ENCODE peak calls at places on chromosomes 12 and 14, in eight cellular contexts. E is suprapubic skin, L is SJSA1, K is heart left ventricle, X is endothelial cell of umbilical vein, O is tibial nerve, N is cardiac muscle cell, I is mammary epithelial cell. C is an unnamed sample.
A peak's percentile ranks its signal among the peaks of the same experiment; 100 is the strongest.

GRCh38 chr14:96838449-96838848 is 41.3 kb downstream of the VRK1 start:
- DNase-seq in O (no peak), I (no peak), K (no peak), E (no peak), N (no peak), L (no peak), X (no peak), C (no peak)

GRCh38 chr14:104938960-104939359 is 14.3 kb downstream of the PLD4 start:
- DNase-seq in E (no peak), I (no peak), O (no peak), K (no peak), N (no peak), L (no peak), X (no peak), C (no peak)

GRCh38 chr14:91744068-91744480 is 12.2 kb upstream of the CATSPERB start:
- DNase-seq in E (no peak), I (no peak), N (no peak), O (no peak), K (no peak), X (peak; percentile 37), L (no peak), C (no peak)

GRCh38 chr12:75556306-75556899 is 45.0 kb upstream of the KRR1 start:
- DNase-seq in N (no peak), X (no peak), K (no peak), O (no peak), E (no peak), L (no peak), I (no peak), C (no peak)

GRCh38 chr12:110114596-110114995 is 9.6 kb upstream of the IFT81 start:
- DNase-seq in I (no peak), X (no peak), E (no peak), K (no peak), O (no peak), N (no peak), L (no peak), C (peak; percentile 51)

GRCh38 chr12:111010061-111010460 is 89.7 kb upstream of the MYL2 start:
- DNase-seq in N (no peak), K (no peak), X (no peak), E (no peak), I (no peak), O (no peak), L (no peak), C (no peak)

GRCh38 chr12:42448841-42449240 is 122.9 kb downstream of the PPHLN1 start:
- DNase-seq in N (no peak), O (no peak), X (no peak), E (no peak), L (no peak), I (no peak), K (no peak), C (no peak)

GRCh38 chr14:49946320-49947141 is 53.6 kb downstream of the ARF6 start:
- DNase-seq in L (peak; percentile 52), N (no peak), X (peak; percentile 86), I (peak; percentile 72), O (no peak), K (peak; percentile 25), E (no peak), C (peak; percentile 22)

GRCh38 chr14:96614528-96614927 is 112.3 kb downstream of the PAPOLA start:
- DNase-seq in I (no peak), N (no peak), X (no peak), K (no peak), E (no peak), L (no peak), O (no peak), C (no peak)

GRCh38 chr14:55077691-55078151 is 26.3 kb downstream of the MAPK1IP1L start:
- DNase-seq in E (no peak), I (peak; percentile 93), N (no peak), X (no peak), L (no peak), K (no peak), O (no peak), C (no peak)

GRCh38 chr12:124507188-124508109 is 60.0 kb downstream of the NCOR2 start:
- DNase-seq in L (no peak), E (no peak), K (peak; percentile 81), O (peak; percentile 61), I (no peak), N (no peak), X (no peak), C (no peak)

GRCh38 chr12:57173089-57173488 is 25.7 kb upstream of the LRP1-AS start:
- DNase-seq in K (no peak), N (peak; percentile 23), L (no peak), X (peak; percentile 18), O (no peak), E (no peak), I (no peak), C (no peak)

GRCh38 chr14:92540472-92541048 is 27.0 kb downstream of the RIN3 start:
- DNase-seq in E (peak; percentile 94), K (peak; percentile 96), N (no peak), X (peak; percentile 99), O (peak; percentile 93), I (peak; percentile 94), L (peak; percentile 36), C (peak; percentile 98)

GRCh38 chr12:47242426-47242825 is 162.7 kb upstream of the AMIGO2 start:
- DNase-seq in K (no peak), L (no peak), I (no peak), X (no peak), O (no peak), E (no peak), N (no peak), C (no peak)

GRCh38 chr12:47237751-47238211 is 158.0 kb upstream of the AMIGO2 start:
- DNase-seq in L (no peak), N (no peak), I (no peak), E (no peak), X (no peak), K (no peak), O (no peak), C (no peak)

GRCh38 chr12:47235258-47236040 is 155.7 kb upstream of the AMIGO2 start:
- DNase-seq in O (no peak), L (no peak), I (no peak), E (no peak), N (no peak), X (no peak), K (no peak), C (no peak)

GRCh38 chr12:47236109-47236714 is 156.5 kb upstream of the AMIGO2 start:
- DNase-seq in O (no peak), K (no peak), E (no peak), L (peak; percentile 83), I (peak; percentile 86), N (no peak), X (no peak), C (no peak)

GRCh38 chr12:47238665-47239064 is 158.9 kb upstream of the AMIGO2 start:
- DNase-seq in X (no peak), O (no peak), N (no peak), L (no peak), E (no peak), I (no peak), K (no peak), C (no peak)
- H3K27ac ChIP-seq in X (no peak overlapping the region), O (no peak overlapping the region), N (no peak overlapping the region), L (no peak overlapping the region), E (no peak overlapping the region), I (no peak overlapping the region), K (no peak overlapping the region), C (no peak overlapping the region)

GRCh38 chr14:100800041-100800440 is 25.9 kb upstream of the MEG3 start:
- DNase-seq in O (no peak), L (no peak), E (no peak), I (no peak), X (no peak), N (no peak), K (no peak), C (no peak)
- H3K9me3 ChIP-seq in O (no peaks in the 10 kb centered on the region), L (no peaks in the 10 kb centered on the region), E (no peaks in the 10 kb centered on the region), I (no peaks in the 10 kb centered on the region), X (no peaks in the 10 kb centered on the region), N (no peaks in the 10 kb centered on the region), K (no peaks in the 10 kb centered on the region), C (no peaks in the 10 kb centered on the region)

DNA sequence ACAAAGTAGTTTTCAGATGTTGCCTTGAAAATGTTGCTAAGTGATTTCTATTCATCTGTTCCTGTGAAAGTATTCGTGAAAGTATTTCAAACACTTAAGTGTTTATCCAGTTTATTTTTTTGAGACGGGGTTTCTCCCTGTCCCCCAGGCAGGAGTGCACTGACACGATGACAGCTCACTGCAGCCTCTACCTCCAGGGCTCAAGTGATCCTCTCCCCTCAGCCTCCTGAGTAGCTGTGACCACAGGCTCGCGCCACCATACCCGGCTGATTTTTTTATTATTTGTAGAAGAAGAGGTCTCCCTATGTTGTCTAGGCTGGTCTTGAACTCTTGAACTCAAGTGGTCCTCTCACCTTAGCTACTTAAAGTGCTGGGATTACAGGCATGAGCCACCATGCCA is 1.7 kb downstream of the ZDHHC17 start:
- DNase-seq in X (no peak), E (no peak), I (no peak), K (no peak), L (no peak), O (no peak), N (no peak), C (no peak)
- H3K27ac ChIP-seq in X (no peak overlapping the region), E (no peak overlapping the region), I (no peak overlapping the region), K (peak overlapping the region; percentile 98), L (no peak overlapping the region), O (peak overlapping the region; percentile 99), N (peak overlapping the region; percentile 99), C (peak overlapping the region; percentile 99)

GRCh38 chr12:46507766-46508165 is 135.2 kb upstream of the SLC38A2 start:
- DNase-seq in N (no peak), K (no peak), E (no peak), L (peak; percentile 57), X (no peak), O (no peak), I (peak; percentile 51), C (no peak)
- H3K9me3 ChIP-seq in N (no peaks in the 10 kb centered on the region), K (peaks cover 33% of the 10 kb centered on the region), E (peaks cover 9% of the 10 kb centered on the region), L (peaks cover 24% of the 10 kb centered on the region), X (peaks cover 6% of the 10 kb centered on the region), O (peaks cover 17% of the 10 kb centered on the region), I (no peaks in the 10 kb centered on the region), C (no peaks in the 10 kb centered on the region)

DNA sequence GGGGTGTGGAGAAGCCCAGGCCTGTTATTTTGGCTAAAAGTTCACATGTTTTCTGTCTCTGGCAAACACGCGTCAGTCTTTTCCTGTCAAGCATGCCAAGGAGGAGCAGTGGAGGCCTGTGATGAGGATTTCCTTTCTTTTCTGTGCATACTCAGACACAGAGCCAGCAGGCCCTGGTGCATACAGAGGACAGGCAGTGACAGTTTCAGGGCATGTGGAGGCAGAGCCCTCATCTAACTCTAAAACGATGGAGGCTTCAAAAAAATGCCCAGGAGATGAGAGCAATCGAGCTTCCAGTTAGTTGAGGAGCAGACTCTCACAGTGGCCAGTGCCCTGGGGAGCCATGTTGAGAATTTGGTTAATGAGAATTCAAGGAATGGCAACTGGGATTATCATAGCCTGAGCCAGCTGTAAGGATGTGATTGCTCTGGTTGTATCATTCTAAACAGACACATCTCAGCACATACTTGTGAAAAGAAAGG is 66.5 kb downstream of the TRAFD1 start:
- DNase-seq in O (no peak), N (no peak), E (no peak), L (no peak), I (peak; percentile 56), K (no peak), X (peak; percentile 79), C (no peak)
- H3K27ac ChIP-seq in O (peak overlapping the region; percentile 71), N (no peak overlapping the region), E (no peak overlapping the region), L (no peak overlapping the region), I (no peak overlapping the region), K (peak overlapping the region; percentile 23), X (no peak overlapping the region), C (no peak overlapping the region)

GRCh38 chr12:27161458-27162228 is 79.3 kb upstream of the C12orf71 start:
- DNase-seq in E (no peak), O (no peak), X (peak; percentile 9), L (no peak), I (no peak), N (no peak), K (no peak), C (no peak)
- H3K9me3 ChIP-seq in E (no peaks in the 10 kb centered on the region), O (no peaks in the 10 kb centered on the region), X (no peaks in the 10 kb centered on the region), L (no peaks in the 10 kb centered on the region), I (no peaks in the 10 kb centered on the region), N (no peaks in the 10 kb centered on the region), K (peaks cover under 1% of the 10 kb centered on the region), C (no peaks in the 10 kb centered on the region)

GRCh38 chr14:75142494-75142893 is 15.6 kb upstream of the NEK9 start:
- DNase-seq in I (no peak), N (no peak), K (no peak), O (no peak), L (no peak), E (no peak), X (no peak), C (no peak)
- H3K27ac ChIP-seq in I (no peak overlapping the region), N (peak overlapping the region; percentile 73), K (no peak overlapping the region), O (peak overlapping the region; percentile 97), L (no peak overlapping the region), E (no peak overlapping the region), X (no peak overlapping the region), C (no peak overlapping the region)

C was measured in adrenal gland.